ENCODE peak calls at places on chromosomes 2 and 18, in nine cellular contexts. One of them, this sample, is unnamed. For H3K4me1, the result is how much of the 10 kb centered on the place peaks cover.

GRCh38 chr2:17245921-17246320 is 272.3 kb downstream of the RAD51AP2 start:
- DNase-seq in stomach: no peak
- DNase-seq in prostate gland: peak
- DNase-seq in heart left ventricle: no peak
- DNase-seq in right lobe of liver: no peak
- DNase-seq in K562: no peak
- DNase-seq in GM12878: no peak
- DNase-seq in upper lobe of left lung: no peak
- DNase-seq in A549: no peak
- DNase-seq in this sample: no peak

GRCh38 chr2:233075141-233075965 is 15.2 kb downstream of the INPP5D start:
- DNase-seq in stomach: peak
- DNase-seq in prostate gland: no peak
- DNase-seq in heart left ventricle: no peak
- DNase-seq in right lobe of liver: no peak
- DNase-seq in K562: no peak
- DNase-seq in GM12878: no peak
- DNase-seq in upper lobe of left lung: no peak
- DNase-seq in A549: no peak
- DNase-seq in this sample: peak

GRCh38 chr2:27313882-27314645 is 5.8 kb upstream of the UCN start:
- DNase-seq in stomach: no peak
- DNase-seq in prostate gland: no peak
- DNase-seq in heart left ventricle: no peak
- DNase-seq in right lobe of liver: no peak
- DNase-seq in K562: no peak
- DNase-seq in GM12878: no peak
- DNase-seq in upper lobe of left lung: no peak
- DNase-seq in A549: no peak
- DNase-seq in this sample: no peak

GRCh38 chr2:145644820-145645302 is 1124.9 kb upstream of the ZEB2 start:
- DNase-seq in stomach: no peak
- DNase-seq in prostate gland: no peak
- DNase-seq in heart left ventricle: no peak
- DNase-seq in right lobe of liver: no peak
- DNase-seq in K562: no peak
- DNase-seq in GM12878: peak
- DNase-seq in upper lobe of left lung: no peak
- DNase-seq in A549: no peak
- DNase-seq in this sample: no peak

GRCh38 chr18:31057031-31057430 is 14.5 kb upstream of the DSC3 start:
- DNase-seq in stomach: no peak
- DNase-seq in prostate gland: no peak
- DNase-seq in heart left ventricle: no peak
- DNase-seq in right lobe of liver: no peak
- DNase-seq in K562: no peak
- DNase-seq in GM12878: no peak
- DNase-seq in upper lobe of left lung: no peak
- DNase-seq in A549: no peak
- DNase-seq in this sample: no peak

GRCh38 chr2:132715554-132715953 is 45.5 kb upstream of the LYPD1 start:
- DNase-seq in stomach: no peak
- DNase-seq in prostate gland: no peak
- DNase-seq in heart left ventricle: no peak
- DNase-seq in right lobe of liver: no peak
- DNase-seq in K562: no peak
- DNase-seq in GM12878: no peak
- DNase-seq in upper lobe of left lung: no peak
- DNase-seq in A549: no peak
- DNase-seq in this sample: no peak

GRCh38 chr2:62793213-62793612 is 87.7 kb downstream of the EHBP1 start:
- DNase-seq in stomach: no peak
- DNase-seq in prostate gland: no peak
- DNase-seq in heart left ventricle: no peak
- DNase-seq in right lobe of liver: no peak
- DNase-seq in K562: no peak
- DNase-seq in GM12878: no peak
- DNase-seq in upper lobe of left lung: no peak
- DNase-seq in A549: no peak
- DNase-seq in this sample: no peak

GRCh38 chr18:8706981-8707940 is 1.9 kb downstream of the MTCL1 start:
- DNase-seq in stomach: peak
- DNase-seq in prostate gland: peak
- DNase-seq in heart left ventricle: no peak
- DNase-seq in right lobe of liver: no peak
- DNase-seq in K562: no peak
- DNase-seq in GM12878: no peak
- DNase-seq in upper lobe of left lung: no peak
- DNase-seq in A549: peak
- DNase-seq in this sample: peak

GRCh38 chr2:198045227-198045626 is 240.8 kb downstream of the PLCL1 start:
- DNase-seq in stomach: no peak
- DNase-seq in prostate gland: no peak
- DNase-seq in heart left ventricle: no peak
- DNase-seq in right lobe of liver: no peak
- DNase-seq in K562: no peak
- DNase-seq in GM12878: no peak
- DNase-seq in upper lobe of left lung: no peak
- DNase-seq in A549: no peak
- DNase-seq in this sample: no peak

GRCh38 chr2:120367649-120368048 is 21.7 kb downstream of the INHBB start:
- DNase-seq in stomach: no peak
- DNase-seq in prostate gland: no peak
- DNase-seq in heart left ventricle: no peak
- DNase-seq in right lobe of liver: no peak
- DNase-seq in K562: no peak
- DNase-seq in GM12878: no peak
- DNase-seq in upper lobe of left lung: no peak
- DNase-seq in A549: no peak
- DNase-seq in this sample: no peak

GRCh38 chr18:46297621-46298020 is 193.4 kb downstream of the HAUS1 start:
- DNase-seq in stomach: no peak
- DNase-seq in prostate gland: no peak
- DNase-seq in heart left ventricle: no peak
- DNase-seq in right lobe of liver: no peak
- DNase-seq in K562: no peak
- DNase-seq in GM12878: no peak
- DNase-seq in upper lobe of left lung: peak
- DNase-seq in A549: no peak
- DNase-seq in this sample: no peak

GRCh38 chr18:13541621-13542519 is 184.5 kb downstream of the FAM210A start:
- DNase-seq in stomach: no peak
- DNase-seq in prostate gland: peak
- DNase-seq in heart left ventricle: no peak
- DNase-seq in right lobe of liver: no peak
- DNase-seq in K562: no peak
- DNase-seq in GM12878: no peak
- DNase-seq in upper lobe of left lung: no peak
- DNase-seq in A549: peak
- DNase-seq in this sample: no peak

GRCh38 chr2:178238144-178238521 is 43.8 kb downstream of the OSBPL6 start:
- DNase-seq in stomach: no peak
- DNase-seq in prostate gland: no peak
- DNase-seq in heart left ventricle: no peak
- DNase-seq in right lobe of liver: no peak
- DNase-seq in K562: no peak
- DNase-seq in GM12878: no peak
- DNase-seq in upper lobe of left lung: no peak
- DNase-seq in A549: peak
- DNase-seq in this sample: no peak

GRCh38 chr2:84919885-84920580 is 14.6 kb downstream of the TMSB10 start:
- DNase-seq in stomach: no peak
- DNase-seq in prostate gland: no peak
- DNase-seq in heart left ventricle: peak
- DNase-seq in right lobe of liver: no peak
- DNase-seq in K562: peak
- DNase-seq in GM12878: no peak
- DNase-seq in upper lobe of left lung: peak
- DNase-seq in A549: peak
- DNase-seq in this sample: no peak

GRCh38 chr2:175004980-175005832 is at the start of gene CHN1:
- DNase-seq in stomach: peak
- DNase-seq in prostate gland: peak
- DNase-seq in heart left ventricle: peak
- DNase-seq in right lobe of liver: peak
- DNase-seq in K562: peak
- DNase-seq in GM12878: no peak
- DNase-seq in upper lobe of left lung: peak
- DNase-seq in A549: peak
- DNase-seq in this sample: peak
- TF ChIP-seq POLR2A in stomach: no peak
- TF ChIP-seq POLR2A in prostate gland: no peak
- TF ChIP-seq POLR2A in heart left ventricle: no peak
- TF ChIP-seq POLR2A in right lobe of liver: no peak
- TF ChIP-seq POLR2A in K562: no peak
- TF ChIP-seq POLR2A in GM12878: no peak
- TF ChIP-seq POLR2A in upper lobe of left lung: no peak
- TF ChIP-seq POLR2A in A549: peak
- TF ChIP-seq POLR2A in this sample: no peak

GRCh38 chr18:62182220-62182619 is 4.6 kb downstream of the PIGN start:
- DNase-seq in stomach: no peak
- DNase-seq in prostate gland: no peak
- DNase-seq in heart left ventricle: no peak
- DNase-seq in right lobe of liver: no peak
- DNase-seq in K562: no peak
- DNase-seq in GM12878: no peak
- DNase-seq in upper lobe of left lung: no peak
- DNase-seq in A549: no peak
- DNase-seq in this sample: no peak

GRCh38 chr18:62186656-62187542 is at the start of the genes PIGN and RELCH:
- DNase-seq in stomach: peak
- DNase-seq in prostate gland: peak
- DNase-seq in heart left ventricle: peak
- DNase-seq in right lobe of liver: peak
- DNase-seq in K562: peak
- DNase-seq in GM12878: peak
- DNase-seq in upper lobe of left lung: peak
- DNase-seq in A549: peak
- DNase-seq in this sample: peak

GRCh38 chr18:62189208-62189607 is 2.2 kb downstream of the RELCH start:
- DNase-seq in stomach: no peak
- DNase-seq in prostate gland: no peak
- DNase-seq in heart left ventricle: no peak
- DNase-seq in right lobe of liver: no peak
- DNase-seq in K562: no peak
- DNase-seq in GM12878: no peak
- DNase-seq in upper lobe of left lung: no peak
- DNase-seq in A549: no peak
- DNase-seq in this sample: no peak

GRCh38 chr18:62183578-62184195 is 3.2 kb downstream of the PIGN start:
- DNase-seq in stomach: no peak
- DNase-seq in prostate gland: peak
- DNase-seq in heart left ventricle: no peak
- DNase-seq in right lobe of liver: no peak
- DNase-seq in K562: peak
- DNase-seq in GM12878: no peak
- DNase-seq in upper lobe of left lung: no peak
- DNase-seq in A549: peak
- DNase-seq in this sample: no peak

DNA sequence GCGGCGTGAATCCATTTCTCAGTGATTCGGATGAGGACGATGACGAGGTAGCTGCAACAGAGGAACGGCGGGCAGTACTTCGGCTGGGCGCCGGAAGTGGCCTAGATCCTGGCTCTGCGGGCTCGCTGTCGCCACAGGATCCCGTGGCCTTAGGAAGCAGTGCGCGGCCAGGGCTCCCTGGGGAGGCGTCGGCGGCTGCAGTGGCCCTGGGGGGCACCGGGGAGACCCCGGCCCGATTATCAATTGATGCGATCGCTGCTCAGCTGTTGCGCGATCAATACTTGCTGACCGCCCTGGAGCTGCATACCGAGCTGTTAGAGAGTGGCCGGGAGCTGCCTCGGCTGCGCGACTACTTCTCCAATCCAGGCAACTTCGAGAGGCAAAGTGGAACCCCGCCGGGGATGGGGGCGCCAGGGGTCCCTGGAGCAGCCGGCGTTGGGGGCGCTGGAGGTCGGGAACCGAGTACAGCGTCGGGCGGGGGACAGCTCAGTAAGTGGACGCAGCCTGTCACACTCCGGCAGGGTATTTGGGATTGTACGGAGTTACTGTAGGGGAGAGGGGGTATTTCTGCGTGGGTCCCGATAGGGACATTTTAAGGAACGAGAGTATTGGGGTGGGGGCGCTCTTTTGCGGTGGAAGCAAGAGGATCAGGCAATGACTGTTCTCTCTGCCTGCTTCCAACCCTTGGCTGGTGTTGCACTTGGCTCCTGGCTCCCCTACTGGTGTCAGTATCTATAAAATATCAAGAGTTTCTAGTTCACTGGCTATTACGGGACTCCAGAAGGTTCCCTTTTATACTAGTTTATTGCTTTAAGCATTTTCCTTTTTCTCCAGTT is 706 bp downstream of the RELCH start:
- DNase-seq in stomach: peak
- DNase-seq in prostate gland: peak
- DNase-seq in heart left ventricle: peak
- DNase-seq in right lobe of liver: peak
- DNase-seq in K562: peak
- DNase-seq in GM12878: no peak
- DNase-seq in upper lobe of left lung: peak
- DNase-seq in A549: peak
- DNase-seq in this sample: peak
- H3K4me1 ChIP-seq in stomach: half or more
- H3K4me1 ChIP-seq in prostate gland: under half
- H3K4me1 ChIP-seq in heart left ventricle: under half
- H3K4me1 ChIP-seq in right lobe of liver: under half
- H3K4me1 ChIP-seq in K562: under half
- H3K4me1 ChIP-seq in GM12878: under half
- H3K4me1 ChIP-seq in upper lobe of left lung: under half
- H3K4me1 ChIP-seq in A549: under half
- H3K4me1 ChIP-seq in this sample: under half

GRCh38 chr2:96142217-96143113 is 2.8 kb downstream of the DUSP2 start:
- DNase-seq in stomach: no peak
- DNase-seq in prostate gland: no peak
- DNase-seq in heart left ventricle: no peak
- DNase-seq in right lobe of liver: peak
- DNase-seq in K562: peak
- DNase-seq in GM12878: no peak
- DNase-seq in upper lobe of left lung: no peak
- DNase-seq in A549: no peak
- DNase-seq in this sample: peak
- TF ChIP-seq POLR2A in stomach: no peak
- TF ChIP-seq POLR2A in prostate gland: no peak
- TF ChIP-seq POLR2A in heart left ventricle: no peak
- TF ChIP-seq POLR2A in right lobe of liver: no peak
- TF ChIP-seq POLR2A in K562: no peak
- TF ChIP-seq POLR2A in GM12878: no peak
- TF ChIP-seq POLR2A in upper lobe of left lung: no peak
- TF ChIP-seq POLR2A in A549: no peak
- TF ChIP-seq POLR2A in this sample: no peak

DNA sequence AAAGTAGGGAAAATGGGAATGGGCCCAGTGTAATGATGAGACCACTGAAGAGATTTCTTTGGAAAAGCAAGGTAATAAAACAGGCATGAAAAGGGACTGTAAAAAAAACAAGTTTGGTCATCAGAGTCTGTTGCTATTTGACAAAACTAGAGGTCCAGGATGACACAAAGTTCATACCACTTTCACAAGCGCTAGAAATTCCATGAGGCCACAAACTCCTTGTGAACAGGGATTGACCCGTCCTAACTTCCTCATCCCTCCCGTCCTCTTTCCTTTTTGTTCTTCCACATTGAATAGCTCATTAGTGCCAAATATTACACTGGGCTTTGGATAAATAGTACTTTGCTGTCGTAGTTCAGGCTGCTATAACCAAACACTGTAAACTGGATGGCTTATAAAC is 188.8 kb upstream of the EPC2 start:
- DNase-seq in stomach: no peak
- DNase-seq in prostate gland: no peak
- DNase-seq in heart left ventricle: no peak
- DNase-seq in right lobe of liver: no peak
- DNase-seq in K562: no peak
- DNase-seq in GM12878: no peak
- DNase-seq in upper lobe of left lung: no peak
- DNase-seq in A549: no peak
- DNase-seq in this sample: no peak
- H3K4me1 ChIP-seq in stomach: under half
- H3K4me1 ChIP-seq in prostate gland: under half
- H3K4me1 ChIP-seq in heart left ventricle: under half
- H3K4me1 ChIP-seq in right lobe of liver: under half
- H3K4me1 ChIP-seq in K562: under half
- H3K4me1 ChIP-seq in GM12878: under half
- H3K4me1 ChIP-seq in upper lobe of left lung: under half
- H3K4me1 ChIP-seq in A549: under half
- H3K4me1 ChIP-seq in this sample: under half